ENCODE peak calls at places on chromosome 16, in seven cellular contexts. R is H1, O is suprapubic skin, I is transverse colon, D is HCT116, G is GM12878, T is prostate gland. F is an unnamed sample.

GRCh38 chr16:71230122-71230845 is at the start of gene HYDIN:
- DNase-seq in T (peak; percentile 55), D (no peak), I (peak; percentile 41), R (peak; percentile 96), O (no peak), G (no peak), F (no peak)

GRCh38 chr16:27515874-27516353 is 33.8 kb downstream of the GTF3C1 start:
- DNase-seq in T (no peak), G (no peak), R (peak; percentile 79), D (peak; percentile 6), I (no peak), O (no peak), F (peak; percentile 57)

GRCh38 chr16:82852388-82852998 is 225.7 kb downstream of the CDH13 start:
- DNase-seq in T (no peak), I (no peak), O (no peak), G (no peak), R (no peak), D (no peak), F (no peak)

GRCh38 chr16:90046122-90046970 is 27.1 kb upstream of the DBNDD1 start:
- DNase-seq in R (no peak), O (no peak), G (no peak), T (no peak), I (no peak), D (no peak), F (no peak)

GRCh38 chr16:15765880-15766279 is 90.9 kb downstream of the MYH11 start:
- DNase-seq in O (no peak), D (peak; percentile 55), T (peak; percentile 28), R (peak; percentile 50), I (no peak), G (peak; percentile 74), F (peak; percentile 41)

GRCh38 chr16:28188085-28188916 is 23.5 kb downstream of the XPO6 start:
- DNase-seq in T (no peak), D (no peak), O (no peak), I (no peak), R (no peak), G (peak; percentile 91), F (no peak)

GRCh38 chr16:55503726-55504553 is 4.9 kb upstream of the LPCAT2 start:
- DNase-seq in R (no peak), T (no peak), G (no peak), D (no peak), I (no peak), O (no peak), F (no peak)

GRCh38 chr16:14196539-14196938 is 125.4 kb downstream of the MRTFB start:
- DNase-seq in T (no peak), I (no peak), R (no peak), D (no peak), O (no peak), G (no peak), F (no peak)

GRCh38 chr16:54540525-54541180 is 254.1 kb upstream of the IRX3 start:
- DNase-seq in R (no peak), G (no peak), T (peak; percentile 83), I (peak; percentile 9), D (no peak), O (no peak), F (no peak)

GRCh38 chr16:8194795-8195194 is 395.5 kb downstream of the TMEM114 start:
- DNase-seq in D (no peak), I (no peak), O (no peak), T (no peak), G (no peak), R (peak; percentile 81), F (no peak)

DNA sequence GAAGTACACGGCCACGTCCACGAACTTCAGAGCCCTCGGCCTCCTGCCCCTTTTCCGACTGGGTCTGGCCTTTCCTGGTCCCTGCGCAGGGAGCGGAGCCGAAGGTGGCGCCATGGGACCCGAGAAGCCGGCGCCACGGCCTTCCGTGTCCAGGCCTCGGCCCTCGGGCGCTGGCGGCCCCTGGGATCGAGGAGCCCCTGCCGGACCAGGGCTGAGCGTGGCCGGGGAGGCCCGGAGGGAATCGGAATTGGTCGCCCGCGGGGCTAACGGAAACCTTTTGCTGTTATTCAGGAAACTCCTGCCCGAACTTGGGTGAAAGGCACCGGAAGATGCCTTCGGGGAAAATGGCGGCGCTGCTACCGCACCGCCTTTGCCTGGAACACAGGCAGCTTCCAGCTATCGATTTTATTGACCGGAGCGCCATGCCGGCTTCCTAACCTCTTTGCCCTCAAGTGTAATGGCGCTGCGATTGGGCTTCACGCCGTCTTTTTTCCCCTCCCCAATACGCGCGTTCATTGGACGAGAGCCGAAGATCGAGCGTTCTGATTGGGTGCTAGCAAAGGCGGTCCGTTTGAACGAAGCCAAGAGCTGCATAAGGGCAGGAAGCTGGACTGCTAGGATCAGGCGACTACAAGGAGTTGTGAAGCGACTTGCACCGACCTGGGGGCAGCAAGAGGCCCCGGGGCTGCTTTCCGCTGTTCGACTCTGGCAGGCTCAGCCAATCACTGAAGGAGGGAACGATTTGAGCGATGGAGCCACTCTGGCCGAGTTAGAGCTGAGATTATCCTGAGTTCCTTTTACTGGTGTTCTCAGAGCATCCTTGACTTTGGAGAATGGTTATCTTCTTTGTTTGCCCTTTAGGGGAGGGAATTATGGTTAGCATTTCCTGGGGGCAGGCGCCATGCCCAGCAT is at the start of gene ZNF689:
- DNase-seq in G (peak; percentile 93), D (peak; percentile 97), R (peak; percentile 98), T (peak; percentile 95), I (peak; percentile 96), O (peak; percentile 98), F (peak; percentile 85)
- TF ChIP-seq POLR2A in G (peak; percentile 74), D (no peak), R (peak; percentile 78), T (peak; percentile 48), I (peak; percentile 80), O (no peak), F (peak; percentile 82)

GRCh38 chr16:805474-805873 is 4.9 kb upstream of the GNG13 start:
- DNase-seq in O (no peak), I (no peak), G (no peak), T (no peak), R (no peak), D (no peak), F (no peak)
- TF ChIP-seq POLR2AphosphoS5 in O (no peak), I (no peak), G (no peak), T (no peak), R (no peak), D (no peak), F (no peak)

DNA sequence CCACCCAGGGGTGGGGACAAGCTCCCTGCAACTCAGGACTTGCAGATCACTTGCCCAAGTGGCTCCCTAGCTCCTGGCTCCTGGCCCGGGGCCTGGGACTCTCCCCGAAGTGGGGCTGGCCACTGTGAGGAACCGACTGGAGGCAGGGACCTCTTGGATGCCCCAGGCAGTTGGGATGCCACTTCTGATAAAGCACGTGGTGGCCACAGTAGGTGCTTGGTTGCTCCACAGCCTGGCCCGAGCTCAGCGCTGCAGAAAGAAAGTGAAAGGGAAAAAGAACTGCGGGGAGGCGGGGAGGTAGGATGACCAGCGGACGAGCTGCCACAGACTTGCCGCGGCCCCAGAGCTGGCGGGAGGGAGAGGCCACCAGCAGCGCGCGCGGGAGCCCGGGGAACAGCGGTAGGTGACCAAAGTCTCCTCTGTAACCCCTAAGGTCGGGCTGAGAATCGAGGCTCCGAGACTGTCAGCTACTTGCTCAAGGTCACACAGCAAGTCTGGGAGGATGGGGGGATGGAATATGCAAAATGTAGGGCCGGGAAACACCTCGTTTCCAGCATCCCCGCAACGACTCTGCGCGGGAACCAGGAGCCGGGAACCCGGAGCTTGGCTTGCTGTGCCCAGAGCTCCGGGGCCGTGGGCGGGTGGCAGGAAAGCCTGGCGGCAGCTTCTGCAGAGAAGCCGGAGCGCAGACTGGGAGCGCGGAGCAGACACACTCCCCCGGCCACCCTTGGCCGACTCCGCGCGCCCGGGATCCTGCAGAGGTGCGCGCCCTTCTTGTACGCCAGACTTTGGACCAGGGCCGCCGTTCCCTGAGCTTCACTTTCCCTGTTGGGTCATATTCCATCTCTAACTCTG is 1.9 kb downstream of the CIITA start:
- DNase-seq in R (peak; percentile 56), G (no peak), O (peak; percentile 84), I (peak; percentile 58), T (no peak), D (no peak), F (peak; percentile 69)
- TF ChIP-seq POLR2A in R (no peak), G (peak; percentile 74), O (no peak), I (no peak), T (no peak), D (no peak), F (peak; percentile 52)

GRCh38 chr16:679808-680624 is at the start of gene STUB1:
- DNase-seq in O (peak; percentile 91), R (peak; percentile 95), D (peak; percentile 48), G (no peak), T (peak; percentile 84), I (peak; percentile 92), F (peak; percentile 84)

GRCh38 chr16:680625-680945 is 375 bp downstream of the STUB1 start:
- DNase-seq in I (no peak), T (no peak), O (no peak), D (no peak), G (no peak), R (no peak), F (no peak)

GRCh38 chr16:678209-678857 is 1.9 kb upstream of the STUB1 start:
- DNase-seq in O (no peak), G (no peak), R (no peak), T (no peak), D (no peak), I (no peak), F (no peak)

GRCh38 chr16:677306-678190 is 2.1 kb downstream of the RHBDL1 start:
- DNase-seq in I (no peak), G (no peak), D (no peak), R (peak; percentile 87), O (no peak), T (no peak), F (no peak)

GRCh38 chr16:678858-679807 is 1.1 kb upstream of the STUB1 start:
- DNase-seq in T (peak; percentile 68), D (no peak), R (peak; percentile 79), G (no peak), I (peak; percentile 74), O (no peak), F (no peak)
- TF ChIP-seq POLR2AphosphoS5 in T (no peak), D (peak; percentile 41), R (no peak), G (no peak), I (no peak), O (no peak), F (no peak)

DNA sequence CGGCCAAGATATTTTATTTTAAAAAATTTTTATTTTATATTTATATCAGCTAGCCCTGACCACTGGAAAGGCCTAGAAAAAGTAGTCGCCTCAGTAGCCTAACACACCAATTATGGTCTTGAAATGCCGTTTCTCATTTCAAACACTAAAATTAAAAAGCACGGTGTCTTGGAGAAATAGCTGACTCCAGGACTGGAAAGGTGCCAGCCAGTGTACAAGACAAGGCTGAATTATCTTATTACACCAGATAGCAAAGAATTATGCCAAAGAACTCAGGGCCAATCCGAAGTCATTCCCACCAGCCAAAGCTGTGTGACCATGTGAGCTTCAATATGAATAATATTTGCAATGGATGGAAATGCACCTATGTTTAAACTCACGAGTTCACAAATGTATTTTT is 20.0 kb upstream of the ATP2C2 start:
- DNase-seq in O (no peak), D (no peak), R (no peak), I (no peak), T (no peak), G (no peak), F (no peak)
- TF ChIP-seq POLR2A in O (no peak), D (no peak), R (no peak), I (no peak), T (no peak), G (no peak), F (no peak)

F was measured in GM12892.